ENCODE peak calls at places on chromosomes 4 and X, in five cellular contexts. One of them, this sample, is unnamed.

GRCh38 chr4:32455231-32455630 is 1735.1 kb downstream of the PCDH7 start:
- DNase-seq in heart left ventricle: no peak
- DNase-seq in K562: no peak
- DNase-seq in ovary: no peak
- DNase-seq in spleen: no peak
- DNase-seq in this sample: no peak

GRCh38 chrX:106874075-106874474 is 29.1 kb downstream of the RIPPLY1 start:
- DNase-seq in heart left ventricle: no peak
- DNase-seq in K562: no peak
- DNase-seq in ovary: no peak
- DNase-seq in spleen: no peak
- DNase-seq in this sample: peak; percentile 33

GRCh38 chr4:53520114-53520513 is 71.2 kb downstream of the LNX1 start:
- DNase-seq in heart left ventricle: no peak
- DNase-seq in K562: no peak
- DNase-seq in ovary: no peak
- DNase-seq in spleen: no peak
- DNase-seq in this sample: no peak

GRCh38 chr4:66404149-66404548 is 733.9 kb upstream of the EPHA5 start:
- DNase-seq in heart left ventricle: no peak
- DNase-seq in K562: no peak
- DNase-seq in ovary: no peak
- DNase-seq in spleen: no peak
- DNase-seq in this sample: no peak

GRCh38 chr4:83890816-83891215 is 354.9 kb downstream of the GPAT3 start:
- DNase-seq in heart left ventricle: no peak
- DNase-seq in K562: no peak
- DNase-seq in ovary: no peak
- DNase-seq in spleen: no peak
- DNase-seq in this sample: no peak

GRCh38 chrX:120781416-120781815 is 94.2 kb downstream of the CT47B1 start:
- DNase-seq in heart left ventricle: no peak
- DNase-seq in K562: no peak
- DNase-seq in ovary: no peak
- DNase-seq in spleen: no peak
- DNase-seq in this sample: no peak

GRCh38 chr4:112516401-112517066 is 554 bp upstream of the NEUROG2 start:
- DNase-seq in heart left ventricle: no peak
- DNase-seq in K562: peak; percentile 20
- DNase-seq in ovary: no peak
- DNase-seq in spleen: no peak
- DNase-seq in this sample: peak; percentile 66

GRCh38 chr4:82268050-82268825 is 105.6 kb downstream of the HNRNPD start:
- DNase-seq in heart left ventricle: peak; percentile 40
- DNase-seq in K562: peak; percentile 29
- DNase-seq in ovary: peak; percentile 63
- DNase-seq in spleen: no peak
- DNase-seq in this sample: peak; percentile 83

GRCh38 chrX:111041018-111041462 is 55.0 kb upstream of the PAK3 start:
- DNase-seq in heart left ventricle: no peak
- DNase-seq in K562: no peak
- DNase-seq in ovary: no peak
- DNase-seq in spleen: no peak
- DNase-seq in this sample: peak; percentile 80

GRCh38 chr4:143386812-143387211 is 50.1 kb downstream of the GAB1 start:
- DNase-seq in heart left ventricle: no peak
- DNase-seq in K562: no peak
- DNase-seq in ovary: no peak
- DNase-seq in spleen: no peak
- DNase-seq in this sample: no peak

GRCh38 chr4:83490876-83491450 is 6.1 kb upstream of the ABRAXAS1 start:
- DNase-seq in heart left ventricle: no peak
- DNase-seq in K562: peak; percentile 76
- DNase-seq in ovary: no peak
- DNase-seq in spleen: no peak
- DNase-seq in this sample: peak; percentile 53

GRCh38 chr4:147799986-147800555 is 68.2 kb downstream of the ARHGAP10 start:
- DNase-seq in heart left ventricle: no peak
- DNase-seq in K562: no peak
- DNase-seq in ovary: no peak
- DNase-seq in spleen: no peak
- DNase-seq in this sample: peak; percentile 14

GRCh38 chr4:57153207-57153606 is 43.0 kb upstream of the IGFBP7 start:
- DNase-seq in heart left ventricle: no peak
- DNase-seq in K562: no peak
- DNase-seq in ovary: no peak
- DNase-seq in spleen: no peak
- DNase-seq in this sample: no peak

GRCh38 chrX:153411988-153412574 is 809 bp downstream of the ZFP92 start:
- DNase-seq in heart left ventricle: no peak
- DNase-seq in K562: no peak
- DNase-seq in ovary: no peak
- DNase-seq in spleen: peak; percentile 74
- DNase-seq in this sample: no peak

GRCh38 chr4:79181190-79181589 is 144.7 kb downstream of the NAA11 start:
- DNase-seq in heart left ventricle: no peak
- DNase-seq in K562: no peak
- DNase-seq in ovary: no peak
- DNase-seq in spleen: no peak
- DNase-seq in this sample: no peak

GRCh38 chr4:151415978-151416377 is 7.0 kb downstream of the FHIP1A start:
- DNase-seq in heart left ventricle: no peak
- DNase-seq in K562: no peak
- DNase-seq in ovary: no peak
- DNase-seq in spleen: no peak
- DNase-seq in this sample: no peak

GRCh38 chr4:188435381-188435780 is 296.1 kb downstream of the TRIML1 start:
- DNase-seq in heart left ventricle: no peak
- DNase-seq in K562: no peak
- DNase-seq in ovary: no peak
- DNase-seq in spleen: no peak
- DNase-seq in this sample: no peak

GRCh38 chr4:139142097-139142496 is 34.9 kb downstream of the ELF2 start:
- DNase-seq in heart left ventricle: no peak
- DNase-seq in K562: no peak
- DNase-seq in ovary: no peak
- DNase-seq in spleen: no peak
- DNase-seq in this sample: no peak

GRCh38 chrX:1443496-1444075 is 9.1 kb downstream of the ASMTL start:
- DNase-seq in heart left ventricle: peak; percentile 4
- DNase-seq in K562: no peak
- DNase-seq in ovary: peak; percentile 9
- DNase-seq in spleen: peak; percentile 55
- DNase-seq in this sample: no peak
- TF ChIP-seq POLR2A in heart left ventricle: no peak
- TF ChIP-seq POLR2A in K562: no peak
- TF ChIP-seq POLR2A in ovary: no peak
- TF ChIP-seq POLR2A in spleen: no peak
- TF ChIP-seq POLR2A in this sample: no peak

GRCh38 chrX:48957477-48957826 is at the start of gene OTUD5:
- DNase-seq in heart left ventricle: peak; percentile 62
- DNase-seq in K562: no peak
- DNase-seq in ovary: peak; percentile 80
- DNase-seq in spleen: peak; percentile 93
- DNase-seq in this sample: peak; percentile 78

GRCh38 chrX:48958635-48959094 is 1.3 kb upstream of the OTUD5 start:
- DNase-seq in heart left ventricle: no peak
- DNase-seq in K562: no peak
- DNase-seq in ovary: peak; percentile 64
- DNase-seq in spleen: peak; percentile 83
- DNase-seq in this sample: peak; percentile 36

GRCh38 chrX:48956728-48957414 is 536 bp downstream of the OTUD5 start:
- DNase-seq in heart left ventricle: peak; percentile 17
- DNase-seq in K562: no peak
- DNase-seq in ovary: peak; percentile 57
- DNase-seq in spleen: peak; percentile 87
- DNase-seq in this sample: peak; percentile 39

GRCh38 chrX:48960291-48960690 is 2.9 kb upstream of the OTUD5 start:
- DNase-seq in heart left ventricle: no peak
- DNase-seq in K562: no peak
- DNase-seq in ovary: no peak
- DNase-seq in spleen: no peak
- DNase-seq in this sample: no peak

GRCh38 chrX:48957827-48958634 is 624 bp upstream of the OTUD5 start:
- DNase-seq in heart left ventricle: peak; percentile 97
- DNase-seq in K562: peak; percentile 90
- DNase-seq in ovary: peak; percentile 95
- DNase-seq in spleen: peak; percentile 96
- DNase-seq in this sample: peak; percentile 97
- TF ChIP-seq POLR2A in heart left ventricle: no peak
- TF ChIP-seq POLR2A in K562: peak; percentile 83
- TF ChIP-seq POLR2A in ovary: peak; percentile 84
- TF ChIP-seq POLR2A in spleen: peak; percentile 57
- TF ChIP-seq POLR2A in this sample: peak; percentile 26

GRCh38 chr4:117626664-117627063 is 407.6 kb upstream of the NDST3 start:
- DNase-seq in heart left ventricle: no peak
- DNase-seq in K562: no peak
- DNase-seq in ovary: no peak
- DNase-seq in spleen: no peak
- DNase-seq in this sample: no peak

GRCh38 chr4:117623321-117623720 is 411.0 kb upstream of the NDST3 start:
- DNase-seq in heart left ventricle: no peak
- DNase-seq in K562: no peak
- DNase-seq in ovary: no peak
- DNase-seq in spleen: no peak
- DNase-seq in this sample: no peak

GRCh38 chr4:117621673-117622072 is 412.6 kb upstream of the NDST3 start:
- DNase-seq in heart left ventricle: no peak
- DNase-seq in K562: no peak
- DNase-seq in ovary: no peak
- DNase-seq in spleen: no peak
- DNase-seq in this sample: no peak
- TF ChIP-seq POLR2A in heart left ventricle: no peak
- TF ChIP-seq POLR2A in K562: no peak
- TF ChIP-seq POLR2A in ovary: no peak
- TF ChIP-seq POLR2A in spleen: no peak
- TF ChIP-seq POLR2A in this sample: no peak

GRCh38 chr4:182923376-182923775 is 6.2 kb upstream of the DCTD start:
- DNase-seq in heart left ventricle: no peak
- DNase-seq in K562: no peak
- DNase-seq in ovary: no peak
- DNase-seq in spleen: no peak
- DNase-seq in this sample: no peak

GRCh38 chr4:182925298-182925738 is 8.1 kb upstream of the DCTD start:
- DNase-seq in heart left ventricle: peak; percentile 56
- DNase-seq in K562: peak; percentile 48
- DNase-seq in ovary: peak; percentile 54
- DNase-seq in spleen: peak; percentile 91
- DNase-seq in this sample: peak; percentile 88

GRCh38 chr4:182922551-182923284 is 5.5 kb upstream of the DCTD start:
- DNase-seq in heart left ventricle: no peak
- DNase-seq in K562: no peak
- DNase-seq in ovary: no peak
- DNase-seq in spleen: no peak
- DNase-seq in this sample: no peak

GRCh38 chr4:182923796-182924365 is 6.7 kb upstream of the DCTD start:
- DNase-seq in heart left ventricle: no peak
- DNase-seq in K562: no peak
- DNase-seq in ovary: no peak
- DNase-seq in spleen: no peak
- DNase-seq in this sample: no peak

DNA sequence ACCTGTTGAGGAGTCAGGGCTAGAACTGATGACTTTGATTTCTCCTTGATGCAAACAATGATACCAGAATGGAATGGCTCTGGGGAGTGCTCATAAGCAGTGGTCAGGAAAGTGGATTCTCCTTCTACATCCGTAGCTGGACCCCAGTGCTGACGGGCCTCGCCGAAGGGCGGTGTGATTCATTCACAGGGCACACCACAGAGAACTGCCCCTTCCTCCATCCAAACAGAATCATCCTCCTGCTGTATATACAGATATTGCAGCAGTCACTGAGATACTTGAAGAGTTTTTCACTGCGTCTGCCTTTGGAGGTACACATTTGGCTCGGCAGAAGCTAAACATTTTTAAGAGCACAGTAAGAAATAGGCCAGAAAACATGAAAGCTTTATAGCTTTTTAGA is 7.3 kb upstream of the DCTD start:
- DNase-seq in heart left ventricle: no peak
- DNase-seq in K562: no peak
- DNase-seq in ovary: no peak
- DNase-seq in spleen: no peak
- DNase-seq in this sample: no peak
- TF ChIP-seq POLR2A in heart left ventricle: no peak
- TF ChIP-seq POLR2A in K562: no peak
- TF ChIP-seq POLR2A in ovary: no peak
- TF ChIP-seq POLR2A in spleen: no peak
- TF ChIP-seq POLR2A in this sample: no peak

DNA sequence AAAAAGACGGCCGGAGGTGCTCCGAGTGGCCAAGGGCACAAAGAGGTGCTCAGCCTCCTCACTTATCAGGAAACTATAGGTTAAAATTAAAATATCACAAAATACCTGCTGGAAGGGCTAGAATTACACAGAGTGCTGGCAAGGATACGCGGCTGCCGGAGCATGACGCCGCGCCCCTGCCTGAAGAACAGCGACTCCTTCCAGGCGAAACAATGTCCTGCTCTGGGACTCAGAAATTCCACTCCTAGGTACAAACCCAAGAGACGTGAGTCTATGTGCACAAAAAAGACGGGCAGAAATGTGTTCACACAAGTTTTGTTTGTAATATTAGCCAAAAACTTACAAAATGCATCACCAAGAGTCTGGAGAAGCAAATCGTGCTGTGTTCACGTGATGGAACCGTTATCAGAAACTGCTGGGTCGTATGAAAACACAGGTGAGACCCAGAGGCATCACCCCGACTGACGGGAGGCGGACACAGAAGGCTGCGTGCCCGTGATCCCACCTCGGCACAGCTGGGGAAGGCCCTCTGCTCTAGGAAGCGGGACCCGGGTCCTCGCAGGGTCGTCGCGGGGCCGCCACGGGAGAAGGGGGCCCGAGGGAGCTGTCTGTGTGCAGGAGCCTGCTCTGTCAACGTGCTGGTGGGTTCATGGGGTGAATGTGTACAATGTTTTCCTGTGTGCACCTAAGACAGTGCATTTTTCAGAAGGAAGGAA is 27.6 kb downstream of the CTBP1 start:
- DNase-seq in heart left ventricle: no peak
- DNase-seq in K562: no peak
- DNase-seq in ovary: no peak
- DNase-seq in spleen: no peak
- DNase-seq in this sample: no peak
- TF ChIP-seq POLR2A in heart left ventricle: no peak
- TF ChIP-seq POLR2A in K562: no peak
- TF ChIP-seq POLR2A in ovary: no peak
- TF ChIP-seq POLR2A in spleen: no peak
- TF ChIP-seq POLR2A in this sample: no peak

This sample was measured in NB4.